ENCODE peak calls at places on chromosomes 1 and 21, in four cellular contexts. A, I, F and K are unnamed samples.
A peak's percentile ranks its signal among the peaks of the same experiment; 100 is the strongest.

GRCh38 chr1:153272186-153272585 is 12.7 kb downstream of the LORICRIN start:
- DNase-seq in A (no peak), I (no peak), F (no peak), K (no peak)

GRCh38 chr1:223708001-223708359 is 4.4 kb upstream of the CAPN2 start:
- DNase-seq in A (no peak), I (no peak), F (no peak), K (peak; percentile 96)

GRCh38 chr1:13766906-13767564 is 67.0 kb downstream of the PRDM2 start:
- DNase-seq in A (peak; percentile 51), I (no peak), F (no peak), K (peak; percentile 45)

GRCh38 chr1:206824327-206824726 is 41.1 kb upstream of the IL20 start:
- DNase-seq in A (peak; percentile 72), I (no peak), F (no peak), K (no peak)

GRCh38 chr1:236287757-236288619 is 6.2 kb upstream of the ERO1B start:
- DNase-seq in A (no peak), I (no peak), F (peak; percentile 55), K (peak; percentile 45)

GRCh38 chr1:28326980-28327379 is 1.9 kb upstream of the MED18 start:
- DNase-seq in A (no peak), I (no peak), F (no peak), K (peak; percentile 23)

GRCh38 chr1:199129247-199129646 is 490.4 kb downstream of the PTPRC start:
- DNase-seq in A (peak; percentile 31), I (no peak), F (no peak), K (peak; percentile 20)

GRCh38 chr1:232211149-232211548 is 418.8 kb downstream of the SIPA1L2 start:
- DNase-seq in A (no peak), I (peak; percentile 13), F (peak; percentile 42), K (peak; percentile 44)

GRCh38 chr1:217703326-217703725 is 72.2 kb downstream of the SPATA17 start:
- DNase-seq in A (no peak), I (no peak), F (no peak), K (no peak)

GRCh38 chr1:173887627-173888026 is 19.4 kb downstream of the ZBTB37 start:
- DNase-seq in A (no peak), I (no peak), F (no peak), K (no peak)

GRCh38 chr1:3981746-3982505 is 81.9 kb upstream of the C1orf174 start:
- DNase-seq in A (no peak), I (no peak), F (no peak), K (no peak)

GRCh38 chr1:3599816-3600215 is 11.5 kb downstream of the MEGF6 start:
- DNase-seq in A (no peak), I (no peak), F (no peak), K (no peak)

GRCh38 chr1:230869499-230869898 is 1.2 kb upstream of the C1orf198 start:
- DNase-seq in A (peak; percentile 67), I (no peak), F (no peak), K (no peak)

GRCh38 chr21:42414928-42415769 is 11.4 kb downstream of the UBASH3A start:
- DNase-seq in A (peak; percentile 57), I (no peak), F (no peak), K (peak; percentile 92)

GRCh38 chr1:198443374-198444233 is 96.9 kb downstream of the ATP6V1G3 start:
- DNase-seq in A (peak; percentile 97), I (no peak), F (no peak), K (peak; percentile 99)

GRCh38 chr1:59703918-59704378 is 110.8 kb upstream of the HOOK1 start:
- DNase-seq in A (no peak), I (no peak), F (no peak), K (no peak)

GRCh38 chr1:25754421-25755195 is 45.4 kb upstream of the SELENON start:
- DNase-seq in A (no peak), I (no peak), F (no peak), K (no peak)

GRCh38 chr1:234970731-234971476 is 157.7 kb downstream of the TOMM20 start:
- DNase-seq in A (peak; percentile 96), I (no peak), F (peak; percentile 47), K (peak; percentile 53)

GRCh38 chr1:4710592-4711190 is 56.3 kb downstream of the AJAP1 start:
- DNase-seq in A (no peak), I (peak; percentile 27), F (no peak), K (no peak)

GRCh38 chr1:3454811-3455618 is 550 bp downstream of the ARHGEF16 start:
- DNase-seq in A (no peak), I (peak; percentile 67), F (peak; percentile 60), K (no peak)

GRCh38 chr1:205240118-205240517 is 12.4 kb downstream of the TMCC2 start:
- DNase-seq in A (no peak), I (no peak), F (no peak), K (no peak)

GRCh38 chr1:247415423-247416361 is at the start of gene NLRP3:
- DNase-seq in A (no peak), I (no peak), F (no peak), K (peak; percentile 55)

GRCh38 chr1:218886472-218886871 is 287.2 kb upstream of the LYPLAL1 start:
- DNase-seq in A (peak; percentile 62), I (no peak), F (no peak), K (peak; percentile 65)

GRCh38 chr1:66752000-66752592 is at the start of gene DYNLT5:
- DNase-seq in A (peak; percentile 68), I (peak; percentile 78), F (peak; percentile 66), K (no peak)

GRCh38 chr21:22791986-22792560 is 1793.9 kb downstream of the NCAM2 start:
- DNase-seq in A (peak; percentile 70), I (peak; percentile 11), F (no peak), K (peak; percentile 60)

GRCh38 chr1:111182052-111182451 is 18.4 kb downstream of the DENND2D start:
- DNase-seq in A (no peak), I (no peak), F (no peak), K (no peak)

GRCh38 chr1:3767328-3767925 is 5.1 kb upstream of the SMIM1 start:
- DNase-seq in A (no peak), I (no peak), F (no peak), K (no peak)

GRCh38 chr21:35291963-35292627 is 243.0 kb upstream of the RUNX1 start:
- DNase-seq in A (no peak), I (no peak), F (no peak), K (no peak)

GRCh38 chr1:40078512-40079333 is 18.3 kb downstream of the PPT1 start:
- DNase-seq in A (peak; percentile 65), I (peak; percentile 76), F (peak; percentile 43), K (peak; percentile 79)

GRCh38 chr1:25971044-25971881 is 26.6 kb downstream of the PAFAH2 start:
- DNase-seq in A (no peak), I (no peak), F (no peak), K (no peak)

GRCh38 chr1:202034149-202034682 is 23.8 kb downstream of the ELF3 start:
- DNase-seq in A (no peak), I (no peak), F (no peak), K (no peak)

GRCh38 chr21:14064296-14064645 is 146.5 kb downstream of the LIPI start:
- DNase-seq in A (no peak), I (no peak), F (peak; percentile 41), K (no peak)

GRCh38 chr1:157404063-157404501 is 148.2 kb downstream of the FCRL5 start:
- DNase-seq in A (no peak), I (no peak), F (no peak), K (no peak)

GRCh38 chr1:177568702-177569101 is 397.9 kb downstream of the BRINP2 start:
- DNase-seq in A (no peak), I (no peak), F (no peak), K (no peak)
- TF ChIP-seq CTCF in A (no peak), I (no peak), F (peak; percentile 14), K (no peak)

GRCh38 chr1:209057901-209058300 is 525.6 kb upstream of the CAMK1G start:
- DNase-seq in A (no peak), I (no peak), F (no peak), K (no peak)

GRCh38 chr1:209051598-209051997 is 531.9 kb upstream of the CAMK1G start:
- DNase-seq in A (no peak), I (no peak), F (no peak), K (no peak)

GRCh38 chr1:209062081-209062480 is 521.4 kb upstream of the CAMK1G start:
- DNase-seq in A (no peak), I (no peak), F (no peak), K (no peak)

GRCh38 chr1:209053587-209053986 is 529.9 kb upstream of the CAMK1G start:
- DNase-seq in A (no peak), I (no peak), F (no peak), K (no peak)

DNA sequence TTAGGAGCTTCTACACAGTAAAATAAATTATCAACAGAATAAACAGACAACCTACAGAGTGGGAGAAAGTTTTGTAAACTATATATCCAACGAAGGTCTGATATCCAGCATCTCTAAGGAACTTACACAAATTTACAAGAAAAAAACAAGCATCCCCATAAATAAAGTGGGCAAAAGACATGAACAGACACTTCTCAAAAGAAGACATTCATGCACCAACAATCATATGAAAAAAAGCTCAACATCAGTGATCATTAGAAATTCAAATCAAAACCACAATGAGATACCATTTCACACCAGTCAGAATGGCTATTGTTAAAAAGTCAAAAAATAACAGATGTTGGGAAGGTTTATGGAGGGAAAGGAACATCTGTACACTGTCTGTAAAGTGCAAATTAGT is 526.4 kb upstream of the CAMK1G start:
- DNase-seq in A (no peak), I (no peak), F (no peak), K (no peak)
- TF ChIP-seq CTCF in A (no peak), I (no peak), F (no peak), K (no peak)

DNA sequence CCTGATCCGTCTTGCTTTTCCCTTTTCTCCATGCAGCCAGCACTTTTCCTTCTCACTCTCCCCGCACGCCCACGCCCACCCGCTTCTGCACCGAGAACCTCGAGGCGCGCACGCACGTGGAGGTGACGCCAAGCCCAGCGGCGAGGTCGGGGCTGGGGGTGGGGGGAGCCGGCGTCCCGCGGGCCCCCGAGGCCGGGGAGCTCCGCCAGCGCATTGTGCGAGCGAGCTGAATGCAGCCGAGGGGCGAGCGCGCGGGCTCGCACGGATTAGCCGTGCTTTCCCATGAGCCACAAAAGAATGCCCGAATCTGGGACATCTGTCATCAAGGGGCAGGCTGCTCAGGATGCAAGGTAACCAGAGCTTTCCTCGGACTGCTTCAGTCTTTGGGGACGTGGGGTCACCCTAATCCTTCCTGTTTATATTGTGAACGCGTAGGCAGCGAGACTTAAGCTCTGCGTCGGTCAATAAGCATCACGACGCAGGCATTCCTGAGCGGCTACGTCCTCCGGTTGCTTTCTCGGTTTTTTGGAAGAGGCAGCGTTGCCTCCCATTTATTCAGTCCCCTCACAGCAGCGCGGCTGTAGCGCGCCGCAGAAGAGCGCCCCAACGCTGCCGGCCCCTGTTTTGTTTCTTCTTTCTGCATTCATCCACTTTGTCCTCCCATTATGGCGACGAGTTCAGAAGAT is 67.3 kb upstream of the AKT3 start:
- DNase-seq in A (peak; percentile 88), I (peak; percentile 29), F (peak; percentile 65), K (no peak)
- TF ChIP-seq CTCF in A (no peak), I (no peak), F (no peak), K (no peak)

GRCh38 chr1:228794173-228794572 is 58.9 kb downstream of the RHOU start:
- DNase-seq in A (peak; percentile 26), I (no peak), F (no peak), K (peak; percentile 24)
- TF ChIP-seq CTCF in A (no peak), I (no peak), F (no peak), K (no peak)